ENCODE peak calls at places on chromosomes 5 and 9, in seven cellular contexts. K, O, R, W, D, H and I are unnamed samples. For H3K4me1, the result is how much of the 10 kb centered on the place peaks cover.

GRCh38 chr5:1437452-1437851 is 7.8 kb downstream of the SLC6A3 start:
- DNase-seq in K (peak), O (no peak), R (no peak), W (peak), D (no peak), H (peak), I (no peak)

GRCh38 chr5:143775258-143775657 is 36.7 kb upstream of the HMHB1 start:
- DNase-seq in K (no peak), O (no peak), R (no peak), W (no peak), D (no peak), H (peak), I (no peak)

GRCh38 chr9:18601956-18602355 is 128.0 kb downstream of the ADAMTSL1 start:
- DNase-seq in K (no peak), O (no peak), R (no peak), W (no peak), D (no peak), H (peak), I (no peak)

GRCh38 chr9:14910178-14910805 is at the start of gene FREM1:
- DNase-seq in K (no peak), O (peak), R (no peak), W (peak), D (no peak), H (no peak), I (peak)

GRCh38 chr5:138832218-138832617 is 42.9 kb downstream of the LRRTM2 start:
- DNase-seq in K (no peak), O (no peak), R (no peak), W (no peak), D (no peak), H (no peak), I (no peak)

GRCh38 chr9:125861405-125862063 is 114.4 kb downstream of the PBX3 start:
- DNase-seq in K (no peak), O (no peak), R (no peak), W (no peak), D (no peak), H (peak), I (no peak)

GRCh38 chr9:78131969-78132687 is 100.5 kb upstream of the GNAQ start:
- DNase-seq in K (no peak), O (no peak), R (no peak), W (no peak), D (no peak), H (no peak), I (no peak)

GRCh38 chr9:118439446-118439845 is 735.2 kb downstream of the TLR4 start:
- DNase-seq in K (no peak), O (no peak), R (no peak), W (no peak), D (no peak), H (no peak), I (no peak)

GRCh38 chr9:33908114-33908513 is 91.2 kb downstream of the UBE2R2 start:
- DNase-seq in K (no peak), O (no peak), R (no peak), W (no peak), D (no peak), H (no peak), I (no peak)

GRCh38 chr5:151868451-151868850 is 56.2 kb downstream of the GLRA1 start:
- DNase-seq in K (no peak), O (no peak), R (no peak), W (no peak), D (no peak), H (no peak), I (no peak)

GRCh38 chr9:5442400-5443011 is 4.8 kb upstream of the PLGRKT start:
- DNase-seq in K (peak), O (no peak), R (no peak), W (peak), D (no peak), H (peak), I (peak)

GRCh38 chr5:42993516-42994284 is 46.4 kb downstream of the ANXA2R start:
- DNase-seq in K (no peak), O (no peak), R (no peak), W (peak), D (no peak), H (peak), I (no peak)

GRCh38 chr5:53923969-53924876 is 363.8 kb downstream of the NDUFS4 start:
- DNase-seq in K (no peak), O (peak), R (no peak), W (no peak), D (no peak), H (peak), I (no peak)

GRCh38 chr9:121750715-121751623 is 99.5 kb downstream of the DAB2IP start:
- DNase-seq in K (no peak), O (no peak), R (no peak), W (no peak), D (no peak), H (no peak), I (peak)

GRCh38 chr9:97556036-97556720 is 54.7 kb downstream of the TMOD1 start:
- DNase-seq in K (no peak), O (peak), R (no peak), W (no peak), D (no peak), H (no peak), I (no peak)

GRCh38 chr5:132289097-132289496 is 5.1 kb upstream of the SLC22A4 start:
- DNase-seq in K (no peak), O (no peak), R (no peak), W (no peak), D (no peak), H (no peak), I (no peak)

DNA sequence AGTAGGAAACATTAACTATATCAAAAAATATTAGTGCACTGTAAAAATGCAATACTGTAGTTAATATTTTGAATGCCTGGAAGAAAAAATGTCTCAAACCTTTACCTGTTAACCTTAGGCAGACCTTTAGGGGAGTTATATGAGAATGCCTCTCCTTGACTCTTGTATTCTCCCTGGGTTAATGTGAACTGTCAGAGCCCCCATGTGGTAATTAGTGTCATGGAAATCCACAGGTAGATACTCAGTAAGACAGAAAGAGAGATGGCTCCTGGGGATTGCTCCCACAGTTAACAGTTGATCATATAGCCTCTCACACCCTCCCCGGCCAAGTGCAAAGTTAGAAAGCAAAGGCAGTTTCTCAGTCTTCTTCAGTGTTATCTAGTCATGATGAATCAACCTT is 742.8 kb downstream of the NR2F1-AS1 start:
- DNase-seq in K (peak), O (no peak), R (no peak), W (no peak), D (no peak), H (no peak), I (no peak)
- H3K4me1 ChIP-seq in K (under half), O (under half), R (under half), W (under half), D (under half), H (under half), I (under half)

GRCh38 chr9:133844876-133845658 is 106.9 kb upstream of the SARDH start:
- DNase-seq in K (no peak), O (peak), R (no peak), W (peak), D (peak), H (peak), I (peak)
- TF ChIP-seq POLR2A in K (no peak), O (no peak), R (no peak), W (no peak), D (no peak), H (no peak), I (no peak)

GRCh38 chr9:128886211-128886826 is 4.4 kb downstream of the LRRC8A start:
- DNase-seq in K (no peak), O (no peak), R (no peak), W (no peak), D (no peak), H (peak), I (no peak)

GRCh38 chr9:128885798-128886197 is 3.9 kb downstream of the LRRC8A start:
- DNase-seq in K (no peak), O (no peak), R (no peak), W (no peak), D (peak), H (no peak), I (no peak)

GRCh38 chr9:128885376-128885775 is 3.4 kb downstream of the LRRC8A start:
- DNase-seq in K (no peak), O (no peak), R (no peak), W (no peak), D (no peak), H (no peak), I (no peak)

GRCh38 chr9:128887914-128888350 is 6.0 kb downstream of the LRRC8A start:
- DNase-seq in K (no peak), O (peak), R (no peak), W (no peak), D (no peak), H (no peak), I (no peak)

GRCh38 chr9:128887049-128887448 is 5.1 kb downstream of the LRRC8A start:
- DNase-seq in K (no peak), O (no peak), R (no peak), W (no peak), D (no peak), H (no peak), I (no peak)
- H3K27ac ChIP-seq in K (no peak), O (peak), R (peak), W (no peak), D (no peak), H (no peak), I (no peak)

DNA sequence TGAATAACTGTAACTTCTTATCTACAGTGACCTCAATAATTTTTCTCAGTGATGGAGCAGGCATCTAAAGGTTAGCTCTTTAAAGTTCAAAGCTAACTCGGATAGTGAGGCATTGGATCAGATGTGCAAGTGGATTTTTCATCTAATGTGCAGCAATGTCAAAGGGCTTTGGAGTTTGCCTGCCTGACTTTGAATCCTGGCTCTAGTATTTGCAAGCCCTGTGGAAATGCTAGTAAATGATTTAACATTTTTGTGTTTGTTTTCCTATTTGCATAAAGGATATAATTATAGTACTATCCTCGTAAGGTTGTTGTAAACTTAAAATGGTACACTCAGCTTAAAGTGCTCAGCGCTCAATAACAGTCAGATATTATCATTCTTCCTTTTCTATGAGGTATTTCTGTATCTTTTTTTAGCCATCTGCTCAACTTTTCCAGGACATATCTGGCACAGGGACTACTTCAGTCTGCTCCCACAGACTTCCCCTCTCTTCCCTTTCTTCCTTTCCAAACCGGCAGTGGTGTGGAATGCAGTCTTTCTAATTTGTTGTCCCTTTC is 163.8 kb upstream of the ELL2 start:
- DNase-seq in K (no peak), O (no peak), R (no peak), W (no peak), D (no peak), H (no peak), I (no peak)
- H3K4me1 ChIP-seq in K (under half), O (under half), R (under half), W (under half), D (under half), H (under half), I (under half)